ENCODE peak calls at places on chromosomes 11 and 22, in six cellular contexts. K is left kidney; V is GDM1; W is effector CD4-positive, alpha-beta T cell; F is H9; A is NCI-H1092. E is an unnamed sample.

GRCh38 chr11:69479591-69480271 is 1.7 kb upstream of the LINC01488 start:
- DNase-seq in V (no peak), A (no peak), K (no peak), F (no peak), W (no peak), E (peak)

GRCh38 chr22:20422271-20422958 is 15.2 kb downstream of the SCARF2 start:
- DNase-seq in V (peak), A (no peak), W (no peak), F (no peak), K (peak), E (peak)

GRCh38 chr11:48184452-48184851 is 32.2 kb upstream of the OR4B1 start:
- DNase-seq in W (no peak), K (no peak), V (no peak), F (no peak), A (no peak), E (no peak)

GRCh38 chr11:33263549-33263948 is 6.4 kb downstream of the HIPK3 start:
- DNase-seq in F (no peak), W (no peak), A (no peak), K (no peak), V (no peak), E (no peak)

GRCh38 chr11:109197656-109198055 is 224.3 kb upstream of the C11orf87 start:
- DNase-seq in K (no peak), V (peak), W (no peak), F (no peak), A (no peak), E (no peak)

GRCh38 chr11:73095613-73096012 is 46.5 kb downstream of the FCHSD2 start:
- DNase-seq in A (no peak), K (no peak), V (no peak), F (no peak), W (no peak), E (no peak)

GRCh38 chr11:73716153-73717056 is 44.5 kb downstream of the RAB6A start:
- DNase-seq in W (no peak), A (no peak), V (peak), K (no peak), F (no peak), E (no peak)

GRCh38 chr11:97743205-97743742 is 1277.5 kb upstream of the CNTN5 start:
- DNase-seq in F (no peak), W (no peak), K (no peak), V (peak), A (no peak), E (no peak)

GRCh38 chr11:130145328-130145812 is 14.2 kb upstream of the ST14 start:
- DNase-seq in F (no peak), V (no peak), A (no peak), W (no peak), K (no peak), E (no peak)

GRCh38 chr11:126410649-126411048 is 55.2 kb downstream of the ST3GAL4 start:
- DNase-seq in A (no peak), F (no peak), K (no peak), V (no peak), W (no peak), E (peak)

GRCh38 chr11:77069969-77070582 is 3.3 kb downstream of the CAPN5 start:
- DNase-seq in V (no peak), W (no peak), A (no peak), K (no peak), F (peak), E (no peak)

GRCh38 chr11:42311504-42311903 is 852.1 kb upstream of the LRRC4C start:
- DNase-seq in V (no peak), K (no peak), W (no peak), F (no peak), A (no peak), E (no peak)

GRCh38 chr11:68694404-68695297 is 10.3 kb downstream of the GAL start:
- DNase-seq in V (no peak), A (no peak), K (no peak), W (no peak), F (no peak), E (no peak)

GRCh38 chr22:41563051-41563711 is 2.4 kb downstream of the CSDC2 start:
- DNase-seq in W (no peak), F (peak), K (peak), A (no peak), V (no peak), E (no peak)

GRCh38 chr11:88103337-88104206 is 71.7 kb downstream of the RAB38 start:
- DNase-seq in K (peak), F (peak), A (peak), W (no peak), V (peak), E (no peak)

GRCh38 chr11:86952933-86953637 is 2.1 kb downstream of the FZD4 start:
- DNase-seq in A (no peak), W (no peak), F (no peak), V (no peak), K (peak), E (no peak)

GRCh38 chr11:78033040-78033439 is 10.0 kb upstream of the KCTD14 start:
- DNase-seq in V (no peak), W (no peak), F (no peak), K (no peak), A (no peak), E (no peak)

GRCh38 chr22:39214383-39215069 is 30.3 kb downstream of the PDGFB start:
- DNase-seq in V (no peak), A (no peak), K (peak), F (peak), W (no peak), E (no peak)

GRCh38 chr11:82523141-82523540 is 210.5 kb downstream of the FAM181B start:
- DNase-seq in K (peak), V (no peak), W (no peak), F (peak), A (no peak), E (no peak)

GRCh38 chr11:2801711-2802388 is 83.7 kb downstream of the CDKN1C start:
- DNase-seq in W (peak), V (no peak), F (peak), A (no peak), K (no peak), E (peak)

GRCh38 chr22:24118689-24119384 is 62.5 kb upstream of the SUSD2 start:
- DNase-seq in V (no peak), F (no peak), A (no peak), K (no peak), W (no peak), E (peak)

E was measured in psoas muscle.